ENCODE peak calls at places on chromosomes 12 and 14, in ten cellular contexts. J is Ammon's horn; Y is EH; N is activated CD8-positive, alpha-beta memory T cell treated with anti-CD3 and anti-CD28 coated beads, Interleukin-2, amount 50 U/mL, for 48 hours; M is heart right ventricle; T is fibroblast of gingiva; C is left ventricle myocardium inferior; G is RWPE1; O is HS-27A; H is AG04449. R is an unnamed sample.

GRCh38 chr14:54344445-54344844 is 52.4 kb upstream of the CDKN3 start:
- DNase-seq in J (no peak), Y (no peak), N (no peak), M (no peak), T (no peak), C (no peak), G (no peak), O (no peak), H (no peak), R (no peak)

GRCh38 chr14:30283822-30284446 is 275.0 kb upstream of the G2E3 start:
- DNase-seq in J (peak), Y (peak), N (no peak), M (no peak), T (peak), C (no peak), G (peak), O (no peak), H (no peak), R (peak)

GRCh38 chr12:29551879-29552278 is 54.4 kb upstream of the OVCH1 start:
- DNase-seq in J (no peak), Y (no peak), N (no peak), M (no peak), T (no peak), C (no peak), G (no peak), O (no peak), H (no peak), R (no peak)

GRCh38 chr12:102883204-102883799 is 33.7 kb downstream of the PAH start:
- DNase-seq in J (peak), Y (peak), N (peak), M (peak), T (no peak), C (peak), G (peak), O (peak), H (no peak), R (peak)

GRCh38 chr14:33567003-33567735 is 383.7 kb downstream of the EGLN3 start:
- DNase-seq in J (no peak), Y (no peak), N (no peak), M (no peak), T (no peak), C (no peak), G (no peak), O (no peak), H (no peak), R (no peak)

GRCh38 chr14:90613997-90614396 is 202.2 kb downstream of the TTC7B start:
- DNase-seq in J (no peak), Y (no peak), N (no peak), M (no peak), T (no peak), C (no peak), G (no peak), O (no peak), H (no peak), R (no peak)

GRCh38 chr12:5977556-5977955 is 32.5 kb upstream of the ANO2 start:
- DNase-seq in J (no peak), Y (no peak), N (no peak), M (no peak), T (no peak), C (no peak), G (no peak), O (no peak), H (no peak), R (no peak)

GRCh38 chr12:7667025-7667575 is 1.4 kb upstream of the APOBEC1 start:
- DNase-seq in J (no peak), Y (peak), N (no peak), M (no peak), T (no peak), C (no peak), G (peak), O (no peak), H (no peak), R (peak)

GRCh38 chr14:98008381-98009113 is 1211.4 kb downstream of the VRK1 start:
- DNase-seq in J (no peak), Y (no peak), N (no peak), M (no peak), T (no peak), C (no peak), G (peak), O (no peak), H (no peak), R (peak)

GRCh38 chr12:131094831-131095805 is 141.4 kb downstream of the ADGRD1 start:
- DNase-seq in J (no peak), Y (no peak), N (peak), M (no peak), T (no peak), C (no peak), G (no peak), O (no peak), H (no peak), R (no peak)

GRCh38 chr14:69797573-69798338 is 715 bp upstream of the SLC10A1 start:
- DNase-seq in J (no peak), Y (no peak), N (no peak), M (no peak), T (no peak), C (no peak), G (no peak), O (no peak), H (no peak), R (no peak)

GRCh38 chr12:93323625-93324165 is 54.0 kb upstream of the NUDT4 start:
- DNase-seq in J (no peak), Y (peak), N (no peak), M (no peak), T (no peak), C (no peak), G (peak), O (no peak), H (no peak), R (peak)